ENCODE peak calls at places on chromosomes 16 and 17, in seven cellular contexts. F is lower leg skin; N is activated CD4-positive, alpha-beta memory T cell treated with anti-CD3 and anti-CD28 coated beads, Interleukin-2, amount 10 ng/mL, durations not matched to agents 7 days and 5 days; Y is islet precursor cell; P is GM20000; K is stimulated activated naive CD8-positive, alpha-beta T cell treated with anti-CD3 and anti-CD28 coated beads, Interleukin-15, Interleukin-2, amounts not matched to agents 100 U/mL and 50 U/mL, for 24 hours; U is nucleus accumbens. C is an unnamed sample.

GRCh38 chr16:49542391-49542891 is 168.8 kb downstream of the C16orf78 start:
- DNase-seq in F (no peak), P (no peak), K (no peak), N (no peak), U (no peak), Y (no peak), C (no peak)

GRCh38 chr17:53499277-53499676 is 323.4 kb upstream of the KIF2B start:
- DNase-seq in P (no peak), F (no peak), U (no peak), K (no peak), N (no peak), Y (no peak), C (no peak)

GRCh38 chr16:22141746-22142145 is 20.6 kb upstream of the SDR42E2 start:
- DNase-seq in K (no peak), F (no peak), P (no peak), Y (no peak), N (no peak), U (no peak), C (no peak)

GRCh38 chr17:78258323-78259229 is 27.1 kb downstream of the TMEM235 start:
- DNase-seq in N (peak; percentile 83), K (peak; percentile 71), P (no peak), F (no peak), Y (no peak), U (no peak), C (no peak)

GRCh38 chr16:10182186-10182683 is at the start of gene GRIN2A:
- DNase-seq in P (peak; percentile 52), N (no peak), K (no peak), Y (no peak), F (no peak), U (peak; percentile 35), C (no peak)

GRCh38 chr16:81717662-81718189 is 61.4 kb upstream of the PLCG2 start:
- DNase-seq in U (no peak), P (no peak), K (no peak), F (no peak), Y (no peak), N (peak; percentile 25), C (no peak)

GRCh38 chr16:73037331-73037745 is 10.6 kb downstream of the ZFHX3 start:
- DNase-seq in U (no peak), K (no peak), F (no peak), N (no peak), Y (peak; percentile 88), P (no peak), C (no peak)

GRCh38 chr17:41906465-41907184 is 12.1 kb downstream of the ACLY start:
- DNase-seq in N (no peak), K (no peak), P (no peak), F (no peak), U (no peak), Y (no peak), C (no peak)

GRCh38 chr16:9092282-9092962 is 978 bp downstream of the HAPSTR1 start:
- DNase-seq in F (peak; percentile 40), N (peak; percentile 56), P (peak; percentile 56), K (peak; percentile 71), U (peak; percentile 55), Y (peak; percentile 50), C (no peak)

GRCh38 chr17:66589892-66590291 is 245.0 kb upstream of the CACNG5 start:
- DNase-seq in U (no peak), P (no peak), K (no peak), N (no peak), Y (peak; percentile 29), F (no peak), C (no peak)

GRCh38 chr17:29549169-29549935 is 17.5 kb downstream of the ABHD15 start:
- DNase-seq in Y (no peak), P (peak; percentile 58), U (no peak), K (no peak), N (no peak), F (no peak), C (no peak)

C was measured in keratinocyte.